ENCODE peak calls at places on chromosomes 16 and 17, in eight cellular contexts. J is aorta, N is neuronal stem cell, I is colonic mucosa, Y is gastrocnemius medialis, B is left lung, W is stomach, D is PC-3. A is an unnamed sample. For H3K4me1, the result is how much of the 10 kb centered on the place peaks cover.

GRCh38 chr17:34892864-34893263 is 68.4 kb downstream of the CCT6B start:
- DNase-seq in J (no peak), N (peak), I (no peak), Y (no peak), B (no peak), W (no peak), D (peak), A (no peak)

GRCh38 chr17:58991718-58992331 is 114.9 kb downstream of the TRIM37 start:
- DNase-seq in J (no peak), N (no peak), I (peak), Y (no peak), B (no peak), W (peak), D (peak), A (no peak)

GRCh38 chr16:82337355-82337754 is 167.3 kb upstream of the MPHOSPH6 start:
- DNase-seq in J (no peak), N (no peak), I (no peak), Y (no peak), B (no peak), W (no peak), D (no peak), A (no peak)

GRCh38 chr16:86483-86952 is 8.5 kb downstream of the MPG start:
- DNase-seq in J (peak), N (no peak), I (no peak), Y (no peak), B (no peak), W (no peak), D (no peak), A (no peak)

GRCh38 chr17:58322581-58323419 is 5.8 kb downstream of the TSPOAP1 start:
- DNase-seq in J (no peak), N (no peak), I (no peak), Y (no peak), B (peak), W (no peak), D (no peak), A (no peak)

GRCh38 chr17:61784510-61784909 is 78.8 kb downstream of the BRIP1 start:
- DNase-seq in J (no peak), N (no peak), I (no peak), Y (no peak), B (no peak), W (no peak), D (no peak), A (no peak)

GRCh38 chr17:79305831-79306687 is 231.4 kb downstream of the ENGASE start:
- DNase-seq in J (peak), N (no peak), I (no peak), Y (peak), B (no peak), W (peak), D (peak), A (peak)

GRCh38 chr17:27824745-27825144 is 24.4 kb upstream of the NOS2 start:
- DNase-seq in J (no peak), N (no peak), I (peak), Y (no peak), B (no peak), W (no peak), D (no peak), A (no peak)

GRCh38 chr17:65554568-65555223 is 6.8 kb downstream of the AXIN2 start:
- DNase-seq in J (no peak), N (no peak), I (peak), Y (peak), B (peak), W (no peak), D (no peak), A (no peak)

GRCh38 chr17:40301315-40301714 is 7.7 kb upstream of the RARA start:
- DNase-seq in J (no peak), N (no peak), I (no peak), Y (no peak), B (no peak), W (peak), D (peak), A (no peak)

GRCh38 chr17:57001541-57001940 is 23.6 kb downstream of the SCPEP1 start:
- DNase-seq in J (no peak), N (no peak), I (no peak), Y (no peak), B (no peak), W (no peak), D (no peak), A (no peak)

GRCh38 chr16:22635345-22635744 is 124.7 kb downstream of the NPIPB5 start:
- DNase-seq in J (no peak), N (no peak), I (no peak), Y (no peak), B (no peak), W (no peak), D (no peak), A (no peak)

GRCh38 chr17:31467502-31468256 is 76.2 kb downstream of the RAB11FIP4 start:
- DNase-seq in J (no peak), N (no peak), I (no peak), Y (no peak), B (no peak), W (peak), D (no peak), A (peak)

GRCh38 chr17:45221997-45222272 is 250 bp downstream of the FMNL1 start:
- DNase-seq in J (no peak), N (no peak), I (no peak), Y (no peak), B (no peak), W (no peak), D (no peak), A (no peak)

GRCh38 chr17:75970011-75970523 is 8.9 kb downstream of the ACOX1 start:
- DNase-seq in J (no peak), N (no peak), I (no peak), Y (no peak), B (no peak), W (no peak), D (peak), A (no peak)

GRCh38 chr17:10119203-10120112 is 78.9 kb downstream of the GAS7 start:
- DNase-seq in J (no peak), N (no peak), I (peak), Y (no peak), B (peak), W (peak), D (peak), A (peak)

GRCh38 chr17:50129303-50129945 is 536 bp downstream of the SAMD14 start:
- DNase-seq in J (no peak), N (no peak), I (no peak), Y (no peak), B (peak), W (no peak), D (no peak), A (no peak)
- H3K4me3 ChIP-seq in J (peak), N (peak), I (peak), Y (peak), B (peak), W (peak), D (peak), A (no peak)

GRCh38 chr17:77456271-77456950 is 315.6 kb downstream of the SEC14L1 start:
- DNase-seq in J (no peak), N (no peak), I (no peak), Y (no peak), B (peak), W (no peak), D (no peak), A (no peak)

GRCh38 chr17:77455878-77456234 is 315.1 kb downstream of the SEC14L1 start:
- DNase-seq in J (no peak), N (no peak), I (no peak), Y (no peak), B (peak), W (no peak), D (no peak), A (no peak)

GRCh38 chr17:77458202-77459017 is 317.6 kb downstream of the SEC14L1 start:
- DNase-seq in J (no peak), N (no peak), I (no peak), Y (no peak), B (peak), W (no peak), D (no peak), A (no peak)

GRCh38 chr17:77457572-77458201 is 316.9 kb downstream of the SEC14L1 start:
- DNase-seq in J (no peak), N (no peak), I (no peak), Y (no peak), B (no peak), W (no peak), D (no peak), A (no peak)

DNA sequence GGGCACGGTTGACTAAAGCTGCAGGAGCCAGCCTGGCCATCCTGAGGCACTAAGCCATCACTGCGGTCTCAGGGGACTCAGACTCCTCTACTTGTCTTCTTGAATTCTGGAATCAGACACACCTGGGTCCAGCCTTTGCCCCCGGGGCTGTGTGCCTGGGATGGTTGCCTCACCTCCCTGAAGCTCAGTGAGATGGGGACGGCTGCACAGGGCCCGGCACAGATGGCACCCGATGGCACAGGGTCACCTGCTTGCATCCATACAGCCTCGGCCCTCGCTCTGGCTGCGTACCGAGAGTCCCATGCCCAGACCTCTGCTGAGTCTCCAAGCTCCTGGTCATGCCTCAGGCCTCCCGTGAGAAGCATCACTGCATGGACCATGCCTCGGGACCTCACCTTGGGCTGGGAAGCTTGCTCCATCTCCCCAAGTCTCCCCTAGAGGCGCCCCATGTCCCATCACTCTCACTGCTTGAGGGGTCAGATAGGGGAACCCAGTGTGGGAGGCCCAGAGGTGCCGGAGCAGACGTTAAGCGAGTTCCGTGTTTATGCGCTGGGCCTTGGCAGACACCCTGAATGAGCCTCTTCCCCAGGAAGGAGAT is 316.3 kb downstream of the SEC14L1 start:
- DNase-seq in J (no peak), N (no peak), I (no peak), Y (no peak), B (peak), W (no peak), D (no peak), A (no peak)
- H3K4me1 ChIP-seq in J (under half), N (under half), I (under half), Y (under half), B (under half), W (half or more), D (under half), A (half or more)

GRCh38 chr16:2485811-2486507 is 11.0 kb downstream of the TBC1D24 start:
- DNase-seq in J (no peak), N (no peak), I (no peak), Y (no peak), B (no peak), W (no peak), D (no peak), A (no peak)
- H3K4me3 ChIP-seq in J (no peak), N (no peak), I (no peak), Y (no peak), B (no peak), W (no peak), D (no peak), A (no peak)

DNA sequence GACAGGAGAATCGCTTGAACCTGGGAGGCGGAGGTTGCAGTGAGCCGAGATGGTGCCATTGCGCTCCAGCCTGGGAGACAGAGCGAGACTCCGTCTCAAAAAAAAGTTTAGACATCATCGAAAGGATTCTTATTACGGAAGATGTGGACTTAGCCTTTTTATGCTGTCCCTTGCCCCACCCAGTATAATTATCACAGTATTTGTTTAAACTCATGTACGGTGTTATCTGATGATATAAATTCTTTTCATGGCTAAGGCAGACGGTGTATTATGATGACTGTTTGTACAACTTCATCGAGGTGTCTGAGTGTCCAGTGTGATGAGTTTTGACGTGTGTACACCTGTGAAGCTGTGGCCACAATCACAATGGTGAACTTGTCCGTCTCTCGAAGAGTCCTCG is 26.1 kb downstream of the BAIAP2 start:
- DNase-seq in J (no peak), N (no peak), I (no peak), Y (no peak), B (no peak), W (no peak), D (no peak), A (no peak)
- H3K4me1 ChIP-seq in J (under half), N (under half), I (under half), Y (under half), B (under half), W (half or more), D (under half), A (under half)

GRCh38 chr17:29042026-29042678 is 789 bp upstream of the PIPOX start:
- DNase-seq in J (no peak), N (no peak), I (no peak), Y (no peak), B (no peak), W (no peak), D (no peak), A (no peak)
- H3K4me3 ChIP-seq in J (no peak), N (no peak), I (no peak), Y (no peak), B (no peak), W (no peak), D (no peak), A (no peak)

A was measured in body of pancreas.